ENCODE peak calls at places on chromosomes 4 and X, in ten cellular contexts. Q is transverse colon, E is cardiac septum, K is NCI-H146, C is ovary, T is anterior cingulate cortex, I is MCF 10A, W is fibroblast of pulmonary artery, Y is tibial artery, O is coronary artery. B is an unnamed sample.

GRCh38 chrX:124388562-124388961 is 42.2 kb downstream of the SH2D1A start:
- DNase-seq in Q (peak), W (peak), Y (peak), I (peak), T (peak), E (no peak), C (peak), O (no peak), K (peak), B (no peak)

GRCh38 chrX:149540133-149540620 is 635 bp upstream of the EOLA1 start:
- DNase-seq in O (no peak), C (peak), Y (peak), Q (peak), W (peak), I (peak), K (peak), E (peak), T (peak), B (peak)

GRCh38 chr4:41661447-41662076 is 87.0 kb downstream of the PHOX2B start:
- DNase-seq in E (no peak), Q (peak), C (peak), W (peak), O (no peak), T (peak), I (peak), K (peak), Y (peak), B (peak)

GRCh38 chr4:84952004-84952403 is 14.5 kb downstream of the WDFY3 start:
- DNase-seq in W (peak), Q (no peak), C (no peak), K (no peak), E (no peak), T (no peak), O (no peak), Y (no peak), I (peak), B (no peak)

GRCh38 chrX:103017542-103017941 is 46.4 kb downstream of the BEX1 start:
- DNase-seq in O (no peak), I (no peak), K (no peak), E (no peak), Y (no peak), W (no peak), C (no peak), Q (no peak), T (no peak), B (no peak)

GRCh38 chr4:18398661-18399060 is 377.1 kb upstream of the LCORL start:
- DNase-seq in E (no peak), Q (no peak), O (no peak), C (no peak), Y (no peak), W (no peak), K (peak), I (no peak), T (no peak), B (no peak)

GRCh38 chr4:69999420-69999819 is 3.7 kb downstream of the STATH start:
- DNase-seq in K (no peak), I (peak), Q (no peak), T (no peak), Y (no peak), C (no peak), O (no peak), W (peak), E (no peak), B (no peak)

GRCh38 chrX:46319750-46320149 is 225.5 kb downstream of the ZNF674 start:
- DNase-seq in E (no peak), Q (no peak), T (no peak), K (no peak), I (no peak), C (no peak), O (no peak), W (no peak), Y (no peak), B (no peak)

GRCh38 chr4:172683016-172683415 is 485.6 kb upstream of the GALNT7 start:
- DNase-seq in K (no peak), W (no peak), I (no peak), O (no peak), T (no peak), Q (no peak), Y (no peak), C (no peak), E (no peak), B (no peak)

GRCh38 chrX:40855411-40855810 is 120.1 kb upstream of the MED14 start:
- DNase-seq in W (peak), Y (no peak), Q (no peak), I (peak), C (no peak), O (no peak), K (no peak), T (no peak), E (no peak), B (no peak)

GRCh38 chr4:55458164-55458563 is 62.4 kb downstream of the TMEM165 start:
- DNase-seq in W (no peak), K (no peak), I (peak), C (no peak), T (no peak), Y (no peak), O (no peak), E (no peak), Q (no peak), B (no peak)

GRCh38 chrX:53244610-53245009 is 19.6 kb upstream of the KDM5C start:
- DNase-seq in W (no peak), Y (no peak), E (no peak), O (no peak), T (no peak), I (no peak), C (no peak), Q (no peak), K (no peak), B (no peak)

GRCh38 chr4:178917756-178918155 is 1475.5 kb upstream of the AGA start:
- DNase-seq in C (no peak), I (no peak), E (no peak), T (no peak), Y (no peak), Q (no peak), W (no peak), O (no peak), K (no peak), B (no peak)

GRCh38 chr4:126431049-126431448 is 1116.3 kb downstream of the FAT4 start:
- DNase-seq in C (no peak), Y (no peak), W (no peak), O (no peak), E (no peak), I (no peak), T (no peak), Q (no peak), K (no peak), B (no peak)

GRCh38 chr4:77236806-77237205 is 79.8 kb downstream of the CCNG2 start:
- DNase-seq in Y (no peak), K (no peak), T (no peak), W (no peak), Q (no peak), I (no peak), C (no peak), E (no peak), O (no peak), B (no peak)

GRCh38 chr4:102438873-102439614 is 62.1 kb upstream of the NFKB1 start:
- DNase-seq in I (peak), W (peak), T (no peak), E (no peak), C (no peak), O (no peak), Q (no peak), K (no peak), Y (no peak), B (no peak)

GRCh38 chrX:134191276-134191675 is 45.7 kb upstream of the CCDC160 start:
- DNase-seq in Y (no peak), T (no peak), K (no peak), W (no peak), O (no peak), I (no peak), Q (no peak), E (no peak), C (no peak), B (no peak)

GRCh38 chrX:78111140-78111931 is 7.3 kb downstream of the PGK1 start:
- DNase-seq in K (no peak), Q (peak), E (no peak), W (no peak), I (peak), O (no peak), T (no peak), C (no peak), Y (no peak), B (no peak)

GRCh38 chrX:85365370-85365995 is 14.0 kb downstream of the POF1B start:
- DNase-seq in K (no peak), C (no peak), Q (no peak), E (no peak), Y (no peak), T (no peak), I (no peak), O (no peak), W (no peak), B (no peak)

GRCh38 chr4:186918466-186918865 is 194.8 kb upstream of the FAT1 start:
- DNase-seq in I (no peak), C (no peak), W (no peak), O (no peak), Y (no peak), T (no peak), K (no peak), E (no peak), Q (no peak), B (no peak)

B was measured in type B pancreatic cell.